ENCODE peak calls at places on chromosome X, in five cellular contexts. L is upper lobe of right lung, I is endodermal cell, V is esophagus squamous epithelium, G is psoas muscle. W is an unnamed sample.

GRCh38 chrX:2917767-2918166 is 11.4 kb downstream of the ARSD start:
- DNase-seq in L (no peak), I (no peak), V (no peak), G (no peak), W (no peak)

GRCh38 chrX:54785901-54786300 is 12.2 kb downstream of the ITIH6 start:
- DNase-seq in L (no peak), I (peak; percentile 78), V (no peak), G (no peak), W (no peak)

GRCh38 chrX:20274121-20274520 is 7.4 kb upstream of the RPS6KA3 start:
- DNase-seq in L (no peak), I (no peak), V (no peak), G (no peak), W (no peak)

GRCh38 chrX:116230136-116230886 is 59.8 kb downstream of the AGTR2 start:
- DNase-seq in L (no peak), I (no peak), V (no peak), G (no peak), W (no peak)

GRCh38 chrX:10045327-10046000 is 78.3 kb downstream of the CLDN34 start:
- DNase-seq in L (no peak), I (no peak), V (no peak), G (no peak), W (no peak)

GRCh38 chrX:64204252-64204651 is 1.3 kb downstream of the AMER1 start:
- DNase-seq in L (peak; percentile 61), I (peak; percentile 55), V (no peak), G (peak; percentile 32), W (peak; percentile 65)

GRCh38 chrX:12304261-12304660 is 166.0 kb downstream of the FRMPD4 start:
- DNase-seq in L (no peak), I (no peak), V (no peak), G (no peak), W (no peak)

GRCh38 chrX:40867352-40867751 is 132.0 kb upstream of the MED14 start:
- DNase-seq in L (no peak), I (no peak), V (no peak), G (no peak), W (no peak)

GRCh38 chrX:150363561-150364346 is 637 bp downstream of the MAMLD1 start:
- DNase-seq in L (peak; percentile 68), I (peak; percentile 67), V (no peak), G (peak; percentile 35), W (no peak)

GRCh38 chrX:106950381-106950780 is 30.2 kb downstream of the CLDN2 start:
- DNase-seq in L (no peak), I (no peak), V (no peak), G (no peak), W (no peak)

GRCh38 chrX:23317799-23318724 is 16.6 kb upstream of the PTCHD1 start:
- DNase-seq in L (no peak), I (peak; percentile 88), V (no peak), G (no peak), W (no peak)

GRCh38 chrX:68146054-68146453 is 287.2 kb downstream of the OPHN1 start:
- DNase-seq in L (no peak), I (no peak), V (no peak), G (no peak), W (no peak)

GRCh38 chrX:110341189-110342035 is 17.2 kb upstream of the RTL9 start:
- DNase-seq in L (no peak), I (no peak), V (no peak), G (no peak), W (no peak)

GRCh38 chrX:87525771-87526229 is 8.2 kb downstream of the KLHL4 start:
- DNase-seq in L (no peak), I (no peak), V (no peak), G (no peak), W (no peak)

GRCh38 chrX:11792461-11793421 is 34.7 kb downstream of the MSL3 start:
- DNase-seq in L (no peak), I (no peak), V (no peak), G (no peak), W (no peak)

GRCh38 chrX:48901069-48901468 is 3.3 kb downstream of the PQBP1 start:
- DNase-seq in L (no peak), I (no peak), V (no peak), G (no peak), W (no peak)

GRCh38 chrX:46587158-46587557 is 13.6 kb downstream of the CHST7 start:
- DNase-seq in L (no peak), I (no peak), V (no peak), G (no peak), W (no peak)

GRCh38 chrX:16633754-16634153 is 16.2 kb upstream of the S100G start:
- DNase-seq in L (no peak), I (no peak), V (no peak), G (no peak), W (no peak)

GRCh38 chrX:72569786-72570185 is 2.9 kb downstream of the HDAC8 start:
- DNase-seq in L (no peak), I (no peak), V (no peak), G (no peak), W (no peak)

GRCh38 chrX:152936306-152936705 is 38.4 kb downstream of the ZNF185 start:
- DNase-seq in L (no peak), I (no peak), V (no peak), G (no peak), W (no peak)

GRCh38 chrX:149497626-149498025 is 7.5 kb downstream of the IDS start:
- DNase-seq in L (no peak), I (no peak), V (no peak), G (no peak), W (no peak)

GRCh38 chrX:135308345-135308855 is 880 bp upstream of the ETDC start:
- DNase-seq in L (no peak), I (no peak), V (no peak), G (no peak), W (no peak)

GRCh38 chrX:63809158-63809557 is 24.1 kb upstream of the ARHGEF9 start:
- DNase-seq in L (no peak), I (no peak), V (no peak), G (no peak), W (no peak)

GRCh38 chrX:11786862-11787261 is 28.8 kb downstream of the MSL3 start:
- DNase-seq in L (no peak), I (no peak), V (no peak), G (no peak), W (no peak)

GRCh38 chrX:110734894-110735541 is 60.6 kb downstream of the CHRDL1 start:
- DNase-seq in L (no peak), I (no peak), V (no peak), G (no peak), W (no peak)

GRCh38 chrX:49106930-49107329 is 16.6 kb downstream of the GPKOW start:
- DNase-seq in L (no peak), I (peak; percentile 59), V (no peak), G (no peak), W (no peak)

GRCh38 chrX:45164021-45164621 is 36.6 kb downstream of the DIPK2B start:
- DNase-seq in L (no peak), I (no peak), V (no peak), G (no peak), W (no peak)

GRCh38 chrX:120839506-120839905 is 36.2 kb downstream of the CT47B1 start:
- DNase-seq in L (no peak), I (no peak), V (no peak), G (no peak), W (no peak)

GRCh38 chrX:51461053-51462050 is 35.0 kb downstream of the NUDT11 start:
- DNase-seq in L (no peak), I (no peak), V (no peak), G (no peak), W (no peak)

GRCh38 chrX:43148305-43148704 is 370.3 kb upstream of the PPP1R2C start:
- DNase-seq in L (no peak), I (no peak), V (no peak), G (no peak), W (no peak)

GRCh38 chrX:38052096-38052495 is 45.7 kb downstream of the SYTL5 start:
- DNase-seq in L (no peak), I (no peak), V (no peak), G (no peak), W (no peak)

GRCh38 chrX:13007519-13008188 is 32.7 kb downstream of the TMSB4X start:
- DNase-seq in L (no peak), I (no peak), V (no peak), G (no peak), W (no peak)

GRCh38 chrX:51332188-51332942 is at the start of gene NUDT10:
- DNase-seq in L (peak; percentile 69), I (peak; percentile 92), V (no peak), G (peak; percentile 34), W (peak; percentile 70)

GRCh38 chrX:124028177-124028576 is 66.7 kb downstream of the STAG2 start:
- DNase-seq in L (no peak), I (no peak), V (no peak), G (no peak), W (no peak)

GRCh38 chrX:24231169-24231568 is 81.6 kb downstream of the ZFX start:
- DNase-seq in L (no peak), I (no peak), V (no peak), G (no peak), W (no peak)

GRCh38 chrX:151789179-151789800 is 54.7 kb downstream of the CNGA2 start:
- DNase-seq in L (no peak), I (no peak), V (no peak), G (peak; percentile 71), W (no peak)
- H3K4me3 ChIP-seq in L (no peak overlapping the region), I (no peak overlapping the region), V (no peak overlapping the region), G (no peak overlapping the region), W (no peak overlapping the region)

GRCh38 chrX:119421306-119421705 is 22.2 kb downstream of the SLC25A43 start:
- DNase-seq in L (no peak), I (no peak), V (no peak), G (no peak), W (no peak)

GRCh38 chrX:119417376-119417775 is 18.2 kb downstream of the SLC25A43 start:
- DNase-seq in L (no peak), I (no peak), V (no peak), G (no peak), W (no peak)

GRCh38 chrX:119419146-119419545 is 20.0 kb downstream of the SLC25A43 start:
- DNase-seq in L (no peak), I (no peak), V (no peak), G (no peak), W (no peak)

GRCh38 chrX:119419898-119420297 is 20.8 kb downstream of the SLC25A43 start:
- DNase-seq in L (no peak), I (no peak), V (no peak), G (no peak), W (no peak)

DNA sequence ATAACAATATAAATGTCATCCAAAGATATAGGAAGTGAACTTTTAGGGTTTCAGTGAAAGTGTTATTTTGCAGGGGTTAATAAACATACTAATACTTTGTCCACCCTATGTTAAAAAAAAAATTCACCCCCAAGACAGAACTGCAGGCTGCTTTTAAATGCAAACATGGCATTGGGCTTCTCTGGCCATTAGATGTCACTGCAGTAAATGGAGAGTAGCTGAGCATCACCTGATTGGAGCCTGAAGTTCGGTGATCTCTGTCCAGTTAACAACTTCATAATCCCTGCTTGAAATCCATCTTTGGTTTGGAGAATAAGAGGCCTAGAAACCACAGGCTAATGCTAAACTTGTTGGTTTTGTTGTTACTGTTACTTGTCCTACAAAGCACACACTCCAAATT is 18.7 kb downstream of the SLC25A43 start:
- DNase-seq in L (no peak), I (no peak), V (no peak), G (no peak), W (no peak)
- TF ChIP-seq CTCF in L (no peak), I (peak; percentile 41), V (no peak), G (no peak), W (no peak)

GRCh38 chrX:130402211-130402684 is 461 bp downstream of the RBMX2 start:
- DNase-seq in L (no peak), I (no peak), V (no peak), G (no peak), W (no peak)
- H3K27ac ChIP-seq in L (peak overlapping the region; percentile 81), I (no peak overlapping the region), V (peak overlapping the region; percentile 85), G (peak overlapping the region; percentile 59), W (peak overlapping the region; percentile 82)

GRCh38 chrX:132409780-132410556 is 78.9 kb downstream of the MBNL3 start:
- DNase-seq in L (no peak), I (no peak), V (no peak), G (no peak), W (no peak)
- H3K4me3 ChIP-seq in L (no peak overlapping the region), I (peak overlapping the region; percentile 85), V (no peak overlapping the region), G (no peak overlapping the region), W (no peak overlapping the region)

W was measured in ascending aorta.